ENCODE peak calls at places on chromosomes 1 and 21, in ten cellular contexts. G is stomach, R is heart left ventricle, V is lower leg skin, B is vagina, Q is tibial nerve, F is spleen, T is sigmoid colon, H is esophagus squamous epithelium, O is GM12878. L is an unnamed sample.

GRCh38 chr21:39184050-39184980 is 1.1 kb upstream of the PSMG1 start:
- DNase-seq in B (no peak), V (no peak), Q (no peak), H (no peak), G (no peak), T (no peak), F (no peak), O (no peak), R (no peak), L (no peak)

GRCh38 chr1:6483010-6483760 is 8.3 kb downstream of the PLEKHG5 start:
- DNase-seq in Q (no peak), O (no peak), G (peak), T (no peak), V (no peak), F (no peak), H (no peak), B (no peak), R (no peak), L (no peak)

GRCh38 chr1:77513839-77514763 is 168.4 kb downstream of the ZZZ3 start:
- DNase-seq in R (peak), G (no peak), Q (no peak), T (no peak), O (no peak), B (no peak), V (no peak), H (no peak), F (no peak), L (no peak)

GRCh38 chr1:228152097-228152917 is 2.6 kb downstream of the GJC2 start:
- DNase-seq in O (no peak), R (no peak), H (no peak), Q (peak), T (peak), G (no peak), B (no peak), V (no peak), F (peak), L (no peak)

GRCh38 chr1:6426321-6426971 is 1.9 kb downstream of the ESPN start:
- DNase-seq in T (no peak), Q (no peak), O (no peak), V (no peak), H (no peak), G (no peak), B (no peak), F (no peak), R (no peak), L (no peak)

GRCh38 chr1:157360021-157360390 is 192.3 kb downstream of the FCRL5 start:
- DNase-seq in G (no peak), B (no peak), F (no peak), R (no peak), H (no peak), V (no peak), Q (no peak), T (no peak), O (no peak), L (no peak)

GRCh38 chr1:156511656-156512055 is 11.1 kb upstream of the MEF2D start:
- DNase-seq in G (no peak), V (no peak), T (no peak), O (no peak), R (no peak), H (no peak), F (no peak), B (no peak), Q (no peak), L (no peak)

GRCh38 chr21:18275740-18276139 is 31.1 kb downstream of the CHODL start:
- DNase-seq in G (no peak), R (no peak), H (no peak), T (no peak), O (no peak), B (no peak), V (no peak), Q (no peak), F (no peak), L (no peak)

GRCh38 chr1:220803401-220804201 is 16.9 kb downstream of the MTARC1 start:
- DNase-seq in Q (no peak), R (no peak), F (no peak), G (no peak), V (no peak), T (no peak), H (no peak), O (no peak), B (no peak), L (peak)

GRCh38 chr1:154190550-154190949 is 1.4 kb downstream of the TPM3 start:
- DNase-seq in B (no peak), O (no peak), G (no peak), V (no peak), T (no peak), Q (no peak), F (no peak), R (no peak), H (no peak), L (no peak)

GRCh38 chr1:154192476-154192875 is 576 bp upstream of the TPM3 start:
- DNase-seq in T (no peak), G (no peak), F (no peak), H (no peak), Q (no peak), R (no peak), O (no peak), B (no peak), V (no peak), L (no peak)

GRCh38 chr1:154193821-154194220 is 1.9 kb upstream of the TPM3 start:
- DNase-seq in T (no peak), R (no peak), V (peak), H (no peak), O (no peak), F (no peak), G (peak), Q (no peak), B (no peak), L (no peak)

GRCh38 chr1:154186852-154187501 is 4.9 kb downstream of the TPM3 start:
- DNase-seq in R (no peak), G (no peak), Q (no peak), O (no peak), H (no peak), F (no peak), B (no peak), T (no peak), V (no peak), L (no peak)

GRCh38 chr1:154191990-154192450 is at the start of gene TPM3:
- DNase-seq in R (no peak), B (no peak), H (no peak), O (no peak), F (no peak), V (no peak), G (no peak), T (no peak), Q (no peak), L (no peak)
- TF ChIP-seq POLR2A in R (no peak), B (no peak), H (no peak), O (no peak), F (no peak), V (no peak), G (no peak), T (no peak), Q (no peak), L (no peak)

GRCh38 chr1:9823693-9823942 is 147 bp downstream of the CLSTN1 start:
- DNase-seq in O (no peak), G (no peak), F (no peak), T (no peak), R (no peak), B (no peak), H (no peak), Q (no peak), V (no peak), L (no peak)

GRCh38 chr1:9824702-9825089 is 931 bp upstream of the CLSTN1 start:
- DNase-seq in T (no peak), G (no peak), B (no peak), H (no peak), Q (no peak), V (no peak), R (no peak), O (no peak), F (no peak), L (no peak)

GRCh38 chr1:9825101-9826074 is 1.6 kb upstream of the CLSTN1 start:
- DNase-seq in Q (no peak), V (peak), G (peak), O (peak), F (peak), T (peak), B (peak), R (no peak), H (no peak), L (peak)

GRCh38 chr1:9822897-9823692 is 670 bp downstream of the CLSTN1 start:
- DNase-seq in O (no peak), Q (no peak), T (peak), G (no peak), R (peak), F (peak), B (no peak), H (no peak), V (no peak), L (peak)

DNA sequence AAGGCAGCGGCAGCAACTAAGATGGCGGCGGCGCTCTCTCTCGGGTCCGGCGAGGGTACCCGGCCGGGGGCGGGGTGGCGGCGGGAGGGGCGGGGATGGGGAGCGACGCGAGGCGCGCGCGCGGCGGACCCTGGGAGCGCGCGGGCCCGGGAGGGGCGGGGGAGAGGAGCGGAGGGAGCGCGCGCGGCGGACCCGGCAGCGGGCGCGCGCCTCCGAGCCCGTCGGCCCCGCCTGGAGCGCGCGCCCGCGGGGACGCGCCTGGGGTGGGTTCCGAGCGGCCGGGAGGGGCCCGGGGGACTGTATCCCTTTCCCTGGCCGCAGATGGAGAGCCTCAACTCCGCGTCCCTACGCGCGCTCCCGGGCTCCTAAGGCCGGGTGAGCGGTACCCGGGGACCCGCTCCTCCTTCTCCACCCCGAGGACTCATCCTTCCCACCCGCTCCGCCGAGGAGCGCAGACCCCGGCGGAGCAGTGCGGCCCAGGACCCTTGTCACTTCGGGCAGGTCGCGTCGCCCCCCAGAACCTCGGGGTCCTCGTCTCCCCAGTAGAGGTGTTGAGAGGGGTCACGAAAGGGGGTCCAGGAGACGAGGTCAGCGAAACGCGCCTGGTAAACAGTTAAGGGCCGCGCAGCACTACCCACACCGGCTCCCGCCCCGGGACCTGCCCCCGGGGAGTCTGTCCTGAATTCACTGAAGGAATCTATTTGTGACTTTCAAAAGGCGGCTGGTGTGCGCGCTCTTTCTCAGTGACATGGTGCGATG is at the start of gene CLSTN1:
- DNase-seq in B (no peak), G (peak), O (peak), Q (peak), F (peak), H (peak), V (peak), R (peak), T (peak), L (peak)
- TF ChIP-seq POLR2A in B (no peak), G (no peak), O (no peak), Q (peak), F (no peak), H (peak), V (no peak), R (peak), T (peak), L (no peak)

GRCh38 chr1:116569776-116570357 is 959 bp downstream of the CD58 start:
- DNase-seq in H (no peak), O (no peak), Q (peak), T (peak), F (peak), G (peak), B (no peak), R (peak), V (peak), L (no peak)
- TF ChIP-seq POLR2A in H (no peak), O (peak), Q (no peak), T (no peak), F (no peak), G (no peak), B (no peak), R (no peak), V (no peak), L (no peak)

GRCh38 chr1:25897754-25898153 is 8.5 kb downstream of the STMN1 start:
- DNase-seq in R (no peak), T (peak), G (no peak), H (no peak), O (no peak), Q (no peak), B (no peak), F (no peak), V (no peak), L (no peak)
- TF ChIP-seq POLR2A in R (no peak), T (no peak), G (no peak), H (no peak), O (peak), Q (no peak), B (no peak), F (no peak), V (no peak), L (no peak)

GRCh38 chr1:19799877-19800804 is at the start of gene TMCO4:
- DNase-seq in G (peak), Q (peak), B (no peak), F (peak), H (peak), R (peak), V (peak), O (no peak), T (peak), L (peak)
- TF ChIP-seq POLR2A in G (no peak), Q (no peak), B (no peak), F (no peak), H (no peak), R (no peak), V (no peak), O (no peak), T (no peak), L (no peak)

DNA sequence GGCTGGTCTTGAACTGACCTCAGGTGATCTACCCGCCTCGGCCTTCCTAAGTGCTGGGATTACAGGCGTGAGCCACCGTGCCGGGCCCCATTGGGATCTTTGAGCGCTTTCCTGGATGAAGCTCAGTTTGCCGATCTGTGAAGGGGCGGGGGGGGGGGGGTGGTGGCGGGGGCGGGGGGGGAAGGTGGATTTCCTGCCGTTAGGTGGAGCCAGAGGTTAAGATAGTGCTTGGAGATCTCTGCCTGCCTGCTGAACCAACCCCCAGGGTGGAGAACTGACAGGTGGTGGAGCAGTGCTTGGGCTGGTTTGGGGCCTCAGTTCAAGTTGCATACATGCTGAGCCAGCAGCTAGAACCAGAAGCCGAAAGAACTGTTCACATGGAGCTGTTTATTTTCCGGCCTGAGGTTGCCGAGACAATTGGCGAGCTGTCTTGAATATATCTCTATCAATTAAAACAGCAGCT is 1.7 kb downstream of the TMCC2 start:
- DNase-seq in F (no peak), T (peak), R (peak), H (no peak), B (no peak), O (no peak), Q (no peak), V (no peak), G (peak), L (peak)
- TF ChIP-seq POLR2A in F (no peak), T (no peak), R (no peak), H (no peak), B (no peak), O (no peak), Q (no peak), V (no peak), G (no peak), L (no peak)

DNA sequence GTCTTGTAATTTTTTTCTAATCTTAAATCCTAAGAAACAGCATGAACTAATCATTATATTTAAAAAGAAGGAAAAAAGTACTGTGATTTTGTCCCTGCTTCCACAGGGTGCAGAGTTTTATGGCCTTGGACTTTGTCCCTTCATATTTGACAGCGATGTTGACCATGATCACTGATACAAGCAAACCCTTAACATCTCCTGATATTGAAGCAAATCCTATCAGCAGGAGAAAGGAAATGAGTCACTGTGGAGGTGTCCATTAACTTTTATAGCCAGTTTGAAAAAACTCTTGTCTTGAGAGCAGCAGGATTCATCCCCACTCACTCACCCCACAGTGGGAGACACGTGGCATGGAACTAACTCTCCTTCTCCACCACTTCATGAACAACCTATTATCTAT is 5.1 kb upstream of the REG4 start:
- DNase-seq in F (no peak), Q (no peak), T (no peak), H (no peak), O (no peak), G (no peak), B (peak), V (no peak), R (no peak), L (no peak)
- TF ChIP-seq POLR2A in F (no peak), Q (no peak), T (no peak), H (no peak), O (no peak), G (no peak), B (no peak), V (no peak), R (no peak), L (no peak)

GRCh38 chr21:42638266-42638863 is 15.1 kb upstream of the PDE9A start:
- DNase-seq in T (no peak), Q (no peak), O (no peak), G (no peak), V (no peak), F (peak), R (no peak), H (no peak), B (no peak), L (no peak)

GRCh38 chr21:42637602-42638041 is 15.8 kb upstream of the PDE9A start:
- DNase-seq in T (no peak), B (no peak), O (no peak), V (no peak), Q (no peak), G (no peak), R (no peak), H (no peak), F (peak), L (no peak)

GRCh38 chr21:42635848-42636534 is 17.4 kb upstream of the PDE9A start:
- DNase-seq in H (no peak), Q (no peak), G (no peak), V (no peak), B (no peak), O (no peak), F (peak), R (no peak), T (no peak), L (no peak)

GRCh38 chr21:42636931-42637601 is 16.4 kb upstream of the PDE9A start:
- DNase-seq in Q (no peak), T (no peak), B (no peak), R (no peak), O (no peak), H (no peak), F (peak), G (no peak), V (no peak), L (no peak)

GRCh38 chr21:42636535-42636914 is 16.9 kb upstream of the PDE9A start:
- DNase-seq in B (no peak), T (no peak), Q (no peak), O (no peak), H (no peak), R (no peak), V (no peak), F (no peak), G (no peak), L (no peak)
- TF ChIP-seq POLR2A in B (no peak), T (no peak), Q (no peak), O (no peak), H (no peak), R (no peak), V (no peak), F (no peak), G (no peak), L (no peak)